ENCODE peak calls at places on chromosome 1, in four cellular contexts. K, F, T and Q are unnamed samples. For H3K4me1, the result is how much of the 10 kb centered on the place peaks cover.

GRCh38 chr1:64161347-64162080 is 41.9 kb upstream of the UBE2U start:
- DNase-seq in T (no peak), K (no peak), F (no peak), Q (no peak)

GRCh38 chr1:2039251-2039650 is 11.0 kb upstream of the PRKCZ start:
- DNase-seq in K (no peak), T (no peak), F (no peak), Q (no peak)

GRCh38 chr1:103180660-103181059 is 72.3 kb upstream of the COL11A1 start:
- DNase-seq in K (no peak), T (no peak), F (no peak), Q (no peak)

GRCh38 chr1:53237638-53238037 is 680 bp downstream of the MAGOH start:
- DNase-seq in F (no peak), K (no peak), T (no peak), Q (no peak)

GRCh38 chr1:184593612-184594011 is 161.0 kb downstream of the EDEM3 start:
- DNase-seq in T (no peak), F (no peak), K (no peak), Q (no peak)

GRCh38 chr1:223831755-223832636 is 13.8 kb downstream of the TP53BP2 start:
- DNase-seq in T (no peak), F (no peak), K (no peak), Q (no peak)

GRCh38 chr1:213051127-213051880 is at the start of gene RPS6KC1:
- DNase-seq in T (peak), K (peak), F (peak), Q (peak)

GRCh38 chr1:201543871-201544521 is 5.1 kb downstream of the NAV1 start:
- DNase-seq in K (no peak), T (no peak), F (no peak), Q (no peak)

GRCh38 chr1:153663211-153663610 is 4.7 kb downstream of the SNAPIN start:
- DNase-seq in T (no peak), K (no peak), F (no peak), Q (no peak)

DNA sequence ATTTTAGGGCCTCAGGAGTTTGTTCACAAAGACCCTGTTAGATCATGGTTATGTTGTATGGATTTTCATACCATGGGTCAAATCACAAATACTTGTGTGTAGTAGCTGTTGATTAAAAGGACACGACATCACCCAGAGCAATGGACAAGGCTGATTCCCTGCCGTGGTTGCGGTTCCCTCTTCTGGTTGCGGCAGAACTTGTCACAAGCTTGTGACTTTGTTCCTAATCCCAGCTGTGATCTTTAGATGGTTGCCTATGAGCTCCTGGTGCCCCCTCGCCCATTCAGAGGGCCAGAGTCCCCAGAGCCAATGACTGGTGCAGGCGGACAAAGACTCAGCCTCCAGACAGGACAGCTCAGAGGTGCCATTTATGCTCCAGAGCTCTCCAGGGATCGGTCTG is 11.8 kb upstream of the SDHB start:
- DNase-seq in F (no peak), T (no peak), K (no peak), Q (no peak)
- H3K4me1 ChIP-seq in F (under half), T (under half), K (under half), Q (under half)

GRCh38 chr1:39919545-39919944 is 17.8 kb upstream of the MYCL start:
- DNase-seq in F (no peak), T (peak), K (peak), Q (peak)

GRCh38 chr1:39915499-39916129 is 13.9 kb upstream of the MYCL start:
- DNase-seq in T (no peak), K (no peak), F (no peak), Q (no peak)

GRCh38 chr1:39922139-39922757 is 20.5 kb upstream of the MYCL start:
- DNase-seq in F (no peak), T (peak), K (no peak), Q (no peak)

GRCh38 chr1:39917825-39918224 is 16.1 kb upstream of the MYCL start:
- DNase-seq in K (no peak), T (no peak), F (no peak), Q (no peak)
- TF ChIP-seq CTCF in K (no peak), T (peak), F (no peak), Q (no peak)

DNA sequence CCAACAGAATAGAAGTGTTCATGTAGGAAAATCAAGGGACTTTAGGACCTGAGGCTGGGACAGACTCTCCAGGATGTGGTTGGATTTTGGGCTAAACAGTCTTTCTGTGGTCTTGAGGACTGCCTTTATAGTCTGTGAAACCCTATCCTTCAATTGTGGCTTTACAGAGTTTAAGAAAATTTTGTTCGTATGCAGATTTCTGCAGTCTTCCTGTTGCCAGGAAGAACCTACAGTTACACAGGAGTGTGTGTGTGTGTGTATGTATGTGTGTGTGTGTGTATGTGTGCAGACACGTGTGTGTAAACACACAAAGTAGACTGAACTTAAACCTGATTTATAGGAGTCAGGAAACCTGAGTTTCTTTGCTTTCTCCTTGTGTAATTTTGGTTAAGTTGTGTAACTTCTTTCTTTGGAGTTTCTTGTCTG is 22.8 kb downstream of the NEK7 start:
- DNase-seq in K (peak), F (no peak), T (no peak), Q (no peak)
- H3K4me1 ChIP-seq in K (under half), F (under half), T (under half), Q (under half)

GRCh38 chr1:3496916-3497315 is 42.5 kb downstream of the ARHGEF16 start:
- DNase-seq in K (no peak), T (no peak), F (no peak), Q (no peak)

GRCh38 chr1:3498986-3499385 is 44.5 kb downstream of the ARHGEF16 start:
- DNase-seq in K (no peak), F (no peak), T (no peak), Q (no peak)

GRCh38 chr1:3497521-3497920 is 43.1 kb downstream of the ARHGEF16 start:
- DNase-seq in T (no peak), F (no peak), K (no peak), Q (no peak)

GRCh38 chr1:3499611-3500010 is 45.1 kb downstream of the ARHGEF16 start:
- DNase-seq in T (no peak), K (no peak), F (no peak), Q (no peak)

DNA sequence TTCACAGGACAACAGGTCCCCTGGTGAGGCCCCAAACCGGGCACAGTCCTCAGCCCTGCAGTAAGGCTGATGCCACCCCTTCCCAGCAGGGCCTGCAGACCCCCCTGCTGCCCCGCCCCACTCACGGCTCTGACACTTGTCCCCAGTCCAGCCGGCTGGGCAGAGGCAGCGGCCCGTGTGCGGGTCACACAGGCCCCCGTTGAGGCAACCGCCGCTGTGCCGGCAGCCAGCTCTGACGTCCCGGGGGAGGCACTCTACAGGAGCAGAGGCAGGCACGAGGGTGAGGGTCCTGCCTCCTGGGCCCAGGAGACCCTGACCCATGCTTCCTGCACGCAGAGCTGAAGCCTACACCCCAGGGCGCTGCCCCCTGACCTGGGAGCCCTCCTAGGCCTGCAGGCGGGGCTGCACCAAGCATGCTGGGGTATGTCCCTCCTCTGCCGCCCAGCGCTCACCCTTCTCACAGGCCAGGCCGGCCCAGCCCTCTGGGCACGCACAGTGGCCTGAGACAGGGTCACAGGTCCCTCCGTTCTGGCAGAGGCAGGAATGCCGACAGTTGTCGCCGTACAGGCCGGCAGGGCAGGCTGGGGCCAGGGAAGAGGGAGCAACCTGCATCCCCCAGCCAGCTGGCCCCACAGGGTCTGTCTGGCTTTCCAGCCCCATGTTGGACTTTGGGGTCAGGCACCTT is 43.9 kb downstream of the ARHGEF16 start:
- DNase-seq in K (no peak), T (no peak), F (no peak), Q (no peak)
- TF ChIP-seq CTCF in K (no peak), T (no peak), F (no peak), Q (no peak)